ENCODE peak calls at places on chromosomes 5 and 9, in ten cellular contexts. R, E, V, H, G, F, T, O, X and Z are unnamed samples.

GRCh38 chr5:56625577-56625976 is 189.8 kb upstream of the MAP3K1 start:
- DNase-seq in V (no peak), G (no peak), O (no peak), H (no peak), X (peak), T (peak), F (peak), R (no peak), E (peak), Z (no peak)

GRCh38 chr5:35816881-35817521 is 39.7 kb upstream of the IL7R start:
- DNase-seq in V (no peak), X (no peak), F (no peak), E (no peak), G (no peak), O (no peak), R (no peak), H (no peak), T (no peak), Z (no peak)

GRCh38 chr5:123449424-123449823 is 26.2 kb upstream of the CEP120 start:
- DNase-seq in G (no peak), X (no peak), T (no peak), E (no peak), H (no peak), V (no peak), O (no peak), R (no peak), F (no peak), Z (no peak)

GRCh38 chr9:33143241-33143642 is 23.9 kb downstream of the B4GALT1 start:
- DNase-seq in O (peak), E (peak), X (peak), R (no peak), V (no peak), H (no peak), G (no peak), T (no peak), F (peak), Z (no peak)

GRCh38 chr5:113178073-113178779 is 201.6 kb downstream of the DCP2 start:
- DNase-seq in H (no peak), F (no peak), E (no peak), O (no peak), G (no peak), V (no peak), X (no peak), R (no peak), T (no peak), Z (no peak)

GRCh38 chr9:121310571-121310970 is 42.6 kb downstream of the GSN start:
- DNase-seq in H (peak), O (no peak), F (no peak), R (no peak), G (no peak), X (no peak), V (peak), E (no peak), T (no peak), Z (peak)

GRCh38 chr5:123814796-123815479 is 303.0 kb downstream of the CSNK1G3 start:
- DNase-seq in F (no peak), G (no peak), O (peak), X (peak), H (no peak), E (peak), V (no peak), R (no peak), T (no peak), Z (no peak)

GRCh38 chr9:89903076-89903475 is 298.3 kb downstream of the GADD45G start:
- DNase-seq in X (no peak), F (no peak), T (no peak), E (no peak), G (no peak), R (no peak), O (no peak), H (no peak), V (no peak), Z (no peak)

GRCh38 chr9:8784813-8785212 is 985.2 kb upstream of the DMAC1 start:
- DNase-seq in E (no peak), X (no peak), V (no peak), G (no peak), O (no peak), H (no peak), R (no peak), F (no peak), T (no peak), Z (no peak)

GRCh38 chr9:83628540-83628939 is 5.6 kb downstream of the IDNK start:
- DNase-seq in O (no peak), T (no peak), R (no peak), V (no peak), G (no peak), F (no peak), H (no peak), X (no peak), E (peak), Z (no peak)

GRCh38 chr9:34651286-34651685 is 699 bp upstream of the IL11RA start:
- DNase-seq in H (no peak), G (no peak), R (peak), F (no peak), T (no peak), V (no peak), O (no peak), X (peak), E (peak), Z (no peak)

GRCh38 chr5:107263387-107264003 is 407.2 kb downstream of the EFNA5 start:
- DNase-seq in G (peak), T (no peak), X (no peak), H (no peak), F (no peak), V (no peak), O (no peak), E (no peak), R (no peak), Z (no peak)

GRCh38 chr5:88688981-88689661 is 193.9 kb downstream of the MEF2C start:
- DNase-seq in V (no peak), X (no peak), F (no peak), T (no peak), E (no peak), R (no peak), G (no peak), H (no peak), O (no peak), Z (no peak)

GRCh38 chr5:130528474-130528873 is 624.2 kb downstream of the CHSY3 start:
- DNase-seq in O (no peak), T (peak), F (peak), E (peak), X (peak), R (peak), V (no peak), H (no peak), G (no peak), Z (no peak)

GRCh38 chr9:16689352-16689938 is 181.0 kb downstream of the BNC2 start:
- DNase-seq in X (peak), G (no peak), V (no peak), R (peak), O (no peak), F (no peak), E (no peak), T (no peak), H (no peak), Z (no peak)

GRCh38 chr5:93357686-93358085 is 223.3 kb downstream of the NR2F1-AS1 start:
- DNase-seq in T (no peak), X (no peak), R (no peak), H (no peak), G (no peak), O (no peak), V (no peak), E (no peak), F (no peak), Z (no peak)

GRCh38 chr5:39714036-39714698 is 289.4 kb upstream of the DAB2 start:
- DNase-seq in V (no peak), R (peak), X (peak), E (peak), G (peak), O (peak), F (peak), T (peak), H (no peak), Z (no peak)

GRCh38 chr5:43203373-43203772 is 11.3 kb downstream of the NIM1K start:
- DNase-seq in X (no peak), V (no peak), O (no peak), E (peak), G (no peak), F (no peak), T (no peak), H (no peak), R (no peak), Z (no peak)

GRCh38 chr5:113212244-113212920 is 222.4 kb downstream of the TSSK1B start:
- DNase-seq in R (peak), O (peak), X (peak), V (no peak), T (no peak), G (no peak), E (peak), F (no peak), H (no peak), Z (no peak)

GRCh38 chr5:36703245-36703860 is 96.9 kb downstream of the SLC1A3 start:
- DNase-seq in R (no peak), V (no peak), F (no peak), E (peak), T (no peak), O (peak), X (peak), G (no peak), H (no peak), Z (no peak)

GRCh38 chr9:33329996-33330395 is 39.7 kb downstream of the NFX1 start:
- DNase-seq in G (no peak), X (peak), V (no peak), O (no peak), H (no peak), E (peak), R (peak), F (no peak), T (peak), Z (no peak)

GRCh38 chr9:38393128-38393809 is 767 bp downstream of the ALDH1B1 start:
- DNase-seq in E (no peak), R (no peak), F (no peak), X (no peak), O (no peak), H (no peak), T (peak), V (no peak), G (no peak), Z (no peak)

GRCh38 chr9:77933019-77933418 is 98.6 kb downstream of the GNAQ start:
- DNase-seq in G (no peak), E (peak), X (peak), F (no peak), V (no peak), O (no peak), T (peak), H (no peak), R (no peak), Z (no peak)

GRCh38 chr9:110426052-110426709 is 88.5 kb upstream of the TXNDC8 start:
- DNase-seq in T (peak), O (peak), X (peak), F (no peak), H (no peak), G (no peak), V (no peak), E (peak), R (no peak), Z (no peak)

GRCh38 chr9:94867281-94867841 is 140.9 kb downstream of the AOPEP start:
- DNase-seq in R (peak), T (peak), X (peak), V (peak), E (peak), G (no peak), O (peak), H (peak), F (peak), Z (no peak)

GRCh38 chr9:5292141-5292540 is 12.4 kb downstream of the RLN2 start:
- DNase-seq in E (no peak), O (no peak), H (no peak), G (no peak), R (no peak), X (no peak), F (no peak), T (no peak), V (no peak), Z (no peak)

GRCh38 chr5:43729846-43730478 is 127.0 kb downstream of the NNT start:
- DNase-seq in F (peak), E (peak), X (peak), H (no peak), V (no peak), R (no peak), T (no peak), G (no peak), O (peak), Z (no peak)

GRCh38 chr5:135396459-135397055 is 2.5 kb downstream of the MACROH2A1 start:
- DNase-seq in H (no peak), T (no peak), X (no peak), E (no peak), G (peak), V (no peak), F (no peak), O (no peak), R (no peak), Z (no peak)

DNA sequence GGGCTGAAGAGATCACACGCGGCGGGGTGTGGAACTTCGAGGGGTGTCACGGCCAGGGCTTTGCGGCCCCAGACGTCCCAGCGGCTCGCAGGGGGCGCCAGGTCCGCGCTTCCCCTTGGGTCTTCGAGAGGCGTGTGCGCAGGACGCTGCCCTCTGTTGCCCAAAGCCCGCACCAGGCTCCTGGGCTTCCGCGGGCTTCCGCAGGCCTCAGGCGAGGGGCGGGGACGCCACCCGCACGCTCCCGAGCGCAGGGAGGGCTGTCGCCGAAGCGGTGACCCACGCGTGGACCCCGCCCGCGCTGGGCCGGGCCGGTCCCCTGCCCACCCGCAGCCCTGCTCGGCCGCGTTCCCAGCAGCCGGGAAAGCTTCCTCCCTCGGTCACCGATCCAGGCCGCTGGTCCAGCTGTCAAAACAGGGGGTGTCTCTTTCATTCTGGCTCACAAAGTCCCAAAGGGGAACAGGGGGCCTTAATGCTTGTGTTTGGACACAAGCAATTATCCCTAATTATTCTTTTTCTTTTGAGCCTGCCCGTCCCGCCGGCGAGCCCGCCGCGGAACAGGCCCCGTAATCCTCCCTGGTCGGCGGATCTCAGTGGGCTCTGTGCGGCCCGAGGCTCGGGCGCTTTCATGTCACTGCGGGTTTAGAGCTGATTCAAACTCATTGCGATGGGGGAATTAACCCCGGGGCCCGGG is 60.6 kb downstream of the TMEM174 start:
- DNase-seq in E (no peak), X (no peak), T (no peak), R (no peak), O (no peak), G (no peak), V (no peak), F (no peak), H (no peak), Z (no peak)
- TF ChIP-seq CTCF in E (no peak), X (no peak), T (no peak), R (peak), O (no peak), G (no peak), V (no peak), F (peak), H (no peak), Z (peak)

GRCh38 chr5:75412111-75412990 is 75.3 kb downstream of the HMGCR start:
- DNase-seq in T (no peak), O (no peak), F (no peak), G (no peak), H (no peak), R (no peak), X (no peak), V (no peak), E (peak), Z (no peak)
- TF ChIP-seq CTCF in T (no peak), O (peak), F (no peak), G (no peak), H (no peak), R (peak), X (no peak), V (no peak), E (peak), Z (peak)

GRCh38 chr5:41637869-41638268 is 127.5 kb upstream of the PLCXD3 start:
- DNase-seq in T (no peak), V (no peak), G (no peak), X (no peak), E (no peak), R (no peak), F (no peak), H (no peak), O (peak), Z (no peak)
- TF ChIP-seq CTCF in T (no peak), V (no peak), G (no peak), X (peak), E (peak), R (peak), F (peak), H (no peak), O (peak), Z (peak)

DNA sequence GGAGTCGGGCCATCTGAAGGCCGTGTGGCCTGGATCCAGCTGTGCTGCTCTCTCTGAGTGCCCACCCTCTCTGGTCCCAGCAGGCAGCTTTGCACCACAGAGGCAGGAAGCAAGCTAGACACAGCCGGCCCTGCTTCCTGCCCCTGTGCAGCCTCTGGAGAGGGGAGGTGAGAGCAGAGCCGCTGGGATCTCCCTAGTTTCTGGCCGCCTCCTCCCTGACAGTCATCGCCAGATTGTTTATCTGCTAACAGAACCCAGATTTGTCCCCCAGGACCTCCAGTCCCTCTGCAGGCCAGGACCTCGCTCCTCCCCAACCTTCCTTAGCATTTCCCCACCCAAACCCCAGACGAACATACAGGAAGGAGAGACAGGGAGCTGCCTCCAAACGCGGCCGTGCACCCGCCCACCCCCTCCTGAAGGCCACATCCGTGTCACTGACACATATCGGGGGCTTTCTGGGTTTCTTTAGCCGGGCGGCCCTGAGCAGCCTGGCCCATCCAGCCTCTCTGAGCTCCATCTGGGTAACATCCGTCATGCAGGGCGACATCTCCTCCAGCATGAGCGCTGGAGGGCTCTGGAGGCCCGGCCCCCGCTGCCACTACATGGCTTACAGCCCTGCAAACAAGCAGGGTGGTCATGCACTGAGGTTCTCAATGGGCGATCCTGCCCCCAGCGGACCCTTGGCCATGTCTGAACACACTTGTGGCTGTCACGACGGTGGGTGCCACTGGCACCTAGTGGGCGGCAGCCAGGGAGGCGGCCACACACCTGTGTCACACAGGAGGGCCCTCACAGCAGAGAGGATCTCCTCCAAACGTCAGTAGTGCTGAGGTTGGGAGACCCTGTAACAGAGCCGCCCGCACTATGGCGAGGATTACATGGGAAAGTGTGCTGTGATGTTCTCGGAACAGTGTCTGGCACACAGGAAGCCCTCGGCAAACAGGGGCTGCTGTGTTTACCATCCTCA is 47.6 kb downstream of the DBH start:
- DNase-seq in G (no peak), X (peak), V (no peak), F (no peak), O (no peak), E (peak), T (no peak), R (peak), H (no peak), Z (peak)
- TF ChIP-seq CTCF in G (no peak), X (peak), V (no peak), F (no peak), O (no peak), E (no peak), T (no peak), R (peak), H (no peak), Z (no peak)

DNA sequence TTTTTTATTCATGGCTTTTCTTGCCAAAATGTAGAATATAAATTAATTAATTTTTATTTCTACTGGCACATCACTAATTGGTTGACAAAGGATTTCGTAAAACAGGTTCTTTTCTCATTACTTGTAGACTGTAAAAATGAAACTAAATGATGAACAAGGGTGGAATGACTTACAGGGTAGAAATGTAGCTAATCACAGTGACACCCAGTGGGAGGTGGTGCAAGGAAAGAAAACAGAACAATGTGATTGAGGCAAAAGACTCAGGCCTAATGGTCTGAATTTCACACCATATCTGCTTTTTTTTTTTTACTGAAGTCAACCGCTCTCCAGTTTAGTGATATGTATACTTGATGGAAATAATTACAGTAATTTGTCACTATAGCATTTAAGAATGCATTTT is 28.9 kb downstream of the GABRG2 start:
- DNase-seq in E (no peak), X (no peak), F (no peak), O (no peak), G (no peak), V (no peak), T (no peak), H (no peak), R (no peak), Z (no peak)
- TF ChIP-seq CTCF in E (no peak), X (no peak), F (no peak), O (no peak), G (no peak), V (no peak), T (no peak), H (no peak), R (no peak), Z (no peak)

GRCh38 chr5:108340131-108340530 is 41.8 kb downstream of the FBXL17 start:
- DNase-seq in F (no peak), V (no peak), X (no peak), T (no peak), E (no peak), G (no peak), R (no peak), O (no peak), H (no peak), Z (no peak)

GRCh38 chr5:108341866-108342265 is 40.0 kb downstream of the FBXL17 start:
- DNase-seq in T (no peak), O (no peak), G (no peak), E (no peak), H (no peak), V (no peak), R (no peak), F (no peak), X (no peak), Z (no peak)

GRCh38 chr5:108344103-108344822 is 37.6 kb downstream of the FBXL17 start:
- DNase-seq in X (no peak), R (no peak), T (no peak), V (no peak), G (no peak), F (no peak), E (no peak), H (no peak), O (no peak), Z (no peak)

GRCh38 chr5:108345541-108346171 is 36.2 kb downstream of the FBXL17 start:
- DNase-seq in R (no peak), T (peak), O (peak), G (peak), H (no peak), X (peak), F (no peak), V (no peak), E (peak), Z (no peak)
- TF ChIP-seq CTCF in R (no peak), T (peak), O (peak), G (peak), H (peak), X (peak), F (peak), V (no peak), E (peak), Z (peak)

DNA sequence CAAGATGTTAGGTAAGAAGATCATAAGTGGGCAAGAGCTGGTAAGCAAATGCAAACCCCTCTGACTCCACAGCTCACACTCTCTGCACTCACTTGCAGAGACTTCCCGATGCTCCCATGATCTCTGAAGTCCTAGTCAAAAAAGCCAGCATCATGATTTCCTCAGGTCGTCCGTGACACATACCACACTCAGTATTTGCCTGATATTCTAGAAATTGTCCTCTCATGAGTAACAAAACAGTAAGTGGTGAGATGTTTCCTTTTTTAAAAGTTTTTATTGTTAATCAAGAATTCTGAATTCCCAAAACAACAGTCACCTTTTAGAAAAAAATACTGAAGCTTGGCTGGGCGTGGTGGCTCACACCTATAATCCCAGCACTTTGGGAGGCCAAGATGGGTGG is 194.6 kb downstream of the DENND1A start:
- DNase-seq in O (no peak), V (no peak), R (no peak), E (no peak), G (no peak), X (no peak), H (no peak), T (no peak), F (no peak), Z (no peak)
- TF ChIP-seq CTCF in O (no peak), V (no peak), R (no peak), E (no peak), G (no peak), X (no peak), H (no peak), T (no peak), F (no peak), Z (no peak)

GRCh38 chr9:127438394-127438793 is 12.8 kb downstream of the RPL12 start:
- DNase-seq in X (no peak), T (no peak), G (no peak), V (no peak), F (no peak), O (no peak), H (no peak), R (no peak), E (no peak), Z (no peak)
- TF ChIP-seq CTCF in X (no peak), T (no peak), G (no peak), V (no peak), F (no peak), O (no peak), H (no peak), R (no peak), E (no peak), Z (no peak)

GRCh38 chr9:27247756-27248155 is 49.2 kb downstream of the EQTN start:
- DNase-seq in T (peak), X (peak), O (peak), R (peak), E (peak), G (peak), V (no peak), F (peak), H (no peak), Z (no peak)
- TF ChIP-seq CTCF in T (peak), X (peak), O (peak), R (peak), E (peak), G (peak), V (no peak), F (peak), H (peak), Z (peak)